ENCODE peak calls at places on chromosomes 4 and X, in six cellular contexts. S is H7; U is nephron progenitor cell; R is activated CD8-positive, alpha-beta memory T cell treated with anti-CD3 and anti-CD28 coated beads, Interleukin-2, amount 50 U/mL, for 48 hours; C is T-helper 22 cell; V is NCI-H510A treated with DMSO at 0.1 percent for 48 hours. A is an unnamed sample.

GRCh38 chr4:123299212-123299651 is 97.4 kb upstream of the SPRY1 start:
- DNase-seq in S (no peak), U (no peak), R (no peak), C (no peak), V (no peak), A (no peak)

GRCh38 chr4:173346074-173346473 is 11.9 kb upstream of the HMGB2 start:
- DNase-seq in S (no peak), U (no peak), R (no peak), C (no peak), V (no peak), A (peak)

GRCh38 chr4:106270708-106271107 is 45.3 kb downstream of the TBCK start:
- DNase-seq in S (no peak), U (no peak), R (no peak), C (no peak), V (no peak), A (no peak)

GRCh38 chr4:2354760-2355159 is 63.7 kb downstream of the ZFYVE28 start:
- DNase-seq in S (no peak), U (no peak), R (no peak), C (no peak), V (no peak), A (no peak)

GRCh38 chr4:173182403-173182802 is 13.8 kb downstream of the GALNT7 start:
- DNase-seq in S (no peak), U (no peak), R (no peak), C (no peak), V (no peak), A (peak)

GRCh38 chr4:143555676-143556075 is 42.2 kb downstream of the SMARCA5 start:
- DNase-seq in S (no peak), U (no peak), R (no peak), C (no peak), V (no peak), A (no peak)

GRCh38 chr4:4308800-4309441 is 18.9 kb downstream of the ZBTB49 start:
- DNase-seq in S (no peak), U (no peak), R (no peak), C (no peak), V (no peak), A (no peak)

GRCh38 chr4:189022441-189023035 is 883.3 kb downstream of the TRIML1 start:
- DNase-seq in S (no peak), U (no peak), R (no peak), C (no peak), V (no peak), A (peak)

GRCh38 chrX:111040377-111041017 is 55.5 kb upstream of the PAK3 start:
- DNase-seq in S (no peak), U (no peak), R (no peak), C (no peak), V (no peak), A (peak)

GRCh38 chrX:69616520-69617203 is 749 bp downstream of the EDA start:
- DNase-seq in S (peak), U (peak), R (peak), C (peak), V (peak), A (peak)

GRCh38 chr4:112036881-112037280 is 108.4 kb upstream of the FAM241A start:
- DNase-seq in S (no peak), U (no peak), R (no peak), C (no peak), V (no peak), A (no peak)